ENCODE peak calls at places on chromosomes 6 and 20, in four cellular contexts. One of them, this sample, is unnamed.
A peak's percentile ranks its signal among the peaks of the same experiment; 100 is the strongest.

GRCh38 chr20:38321959-38322598 is 18.1 kb downstream of the BPI start:
- DNase-seq in activated B cell treated with CpG ODN at 0.5 μM for 24 hours: no peak
- DNase-seq in activated CD4-positive, CD25-positive, alpha-beta regulatory T cell: no peak
- DNase-seq in T-helper 2 cell: no peak
- DNase-seq in this sample: no peak

GRCh38 chr6:14316911-14317535 is 199.5 kb downstream of the CD83 start:
- DNase-seq in activated CD4-positive, CD25-positive, alpha-beta regulatory T cell: no peak
- DNase-seq in T-helper 2 cell: no peak
- DNase-seq in activated B cell treated with CpG ODN at 0.5 μM for 24 hours: no peak
- DNase-seq in this sample: no peak

GRCh38 chr20:13288357-13288756 is 67.3 kb downstream of the ISM1 start:
- DNase-seq in T-helper 2 cell: no peak
- DNase-seq in activated CD4-positive, CD25-positive, alpha-beta regulatory T cell: no peak
- DNase-seq in activated B cell treated with CpG ODN at 0.5 μM for 24 hours: no peak
- DNase-seq in this sample: no peak

GRCh38 chr6:31332637-31333602 is 24.1 kb downstream of the HLA-B start:
- DNase-seq in T-helper 2 cell: no peak
- DNase-seq in activated CD4-positive, CD25-positive, alpha-beta regulatory T cell: no peak
- DNase-seq in activated B cell treated with CpG ODN at 0.5 μM for 24 hours: no peak
- DNase-seq in this sample: no peak

GRCh38 chr20:25304025-25304549 is 56.2 kb downstream of the PYGB start:
- DNase-seq in activated B cell treated with CpG ODN at 0.5 μM for 24 hours: no peak
- DNase-seq in activated CD4-positive, CD25-positive, alpha-beta regulatory T cell: no peak
- DNase-seq in T-helper 2 cell: no peak
- DNase-seq in this sample: no peak

GRCh38 chr6:107713214-107713962 is 110.7 kb downstream of the SCML4 start:
- DNase-seq in activated CD4-positive, CD25-positive, alpha-beta regulatory T cell: no peak
- DNase-seq in activated B cell treated with CpG ODN at 0.5 μM for 24 hours: no peak
- DNase-seq in T-helper 2 cell: no peak
- DNase-seq in this sample: no peak

GRCh38 chr6:81995548-81996289 is 243.2 kb upstream of the TENT5A start:
- DNase-seq in activated CD4-positive, CD25-positive, alpha-beta regulatory T cell: no peak
- DNase-seq in activated B cell treated with CpG ODN at 0.5 μM for 24 hours: no peak
- DNase-seq in T-helper 2 cell: no peak
- DNase-seq in this sample: no peak

GRCh38 chr6:4805553-4806307 is 29.5 kb downstream of the CDYL start:
- DNase-seq in activated B cell treated with CpG ODN at 0.5 μM for 24 hours: no peak
- DNase-seq in T-helper 2 cell: no peak
- DNase-seq in activated CD4-positive, CD25-positive, alpha-beta regulatory T cell: no peak
- DNase-seq in this sample: no peak

GRCh38 chr6:84575264-84575663 is 189.1 kb downstream of the TBX18 start:
- DNase-seq in activated CD4-positive, CD25-positive, alpha-beta regulatory T cell: no peak
- DNase-seq in activated B cell treated with CpG ODN at 0.5 μM for 24 hours: no peak
- DNase-seq in T-helper 2 cell: no peak
- DNase-seq in this sample: no peak

GRCh38 chr20:17834804-17835203 is 133.8 kb downstream of the SNX5 start:
- DNase-seq in T-helper 2 cell: no peak
- DNase-seq in activated B cell treated with CpG ODN at 0.5 μM for 24 hours: no peak
- DNase-seq in activated CD4-positive, CD25-positive, alpha-beta regulatory T cell: no peak
- DNase-seq in this sample: no peak

GRCh38 chr20:23492292-23492691 is 1.4 kb downstream of the CST8 start:
- DNase-seq in activated B cell treated with CpG ODN at 0.5 μM for 24 hours: no peak
- DNase-seq in activated CD4-positive, CD25-positive, alpha-beta regulatory T cell: no peak
- DNase-seq in T-helper 2 cell: no peak
- DNase-seq in this sample: no peak

GRCh38 chr20:41697861-41698559 is 79.8 kb upstream of the CHD6 start:
- DNase-seq in activated B cell treated with CpG ODN at 0.5 μM for 24 hours: no peak
- DNase-seq in activated CD4-positive, CD25-positive, alpha-beta regulatory T cell: no peak
- DNase-seq in T-helper 2 cell: no peak
- DNase-seq in this sample: no peak

GRCh38 chr20:51526105-51526470 is 16.4 kb downstream of the NFATC2 start:
- DNase-seq in activated B cell treated with CpG ODN at 0.5 μM for 24 hours: no peak
- DNase-seq in T-helper 2 cell: no peak
- DNase-seq in activated CD4-positive, CD25-positive, alpha-beta regulatory T cell: no peak
- DNase-seq in this sample: no peak

GRCh38 chr6:142925575-142926110 is 19.3 kb downstream of the HIVEP2 start:
- DNase-seq in T-helper 2 cell: no peak
- DNase-seq in activated CD4-positive, CD25-positive, alpha-beta regulatory T cell: no peak
- DNase-seq in activated B cell treated with CpG ODN at 0.5 μM for 24 hours: no peak
- DNase-seq in this sample: no peak

GRCh38 chr6:46925563-46926253 is 4.0 kb upstream of the ADGRF5 start:
- DNase-seq in T-helper 2 cell: no peak
- DNase-seq in activated B cell treated with CpG ODN at 0.5 μM for 24 hours: no peak
- DNase-seq in activated CD4-positive, CD25-positive, alpha-beta regulatory T cell: no peak
- DNase-seq in this sample: no peak

GRCh38 chr6:138499303-138499991 is at the start of gene NHSL1:
- DNase-seq in T-helper 2 cell: no peak
- DNase-seq in activated CD4-positive, CD25-positive, alpha-beta regulatory T cell: no peak
- DNase-seq in activated B cell treated with CpG ODN at 0.5 μM for 24 hours: no peak
- DNase-seq in this sample: no peak

GRCh38 chr20:50691585-50692552 is 527 bp upstream of the RIPOR3 start:
- DNase-seq in activated B cell treated with CpG ODN at 0.5 μM for 24 hours: no peak
- DNase-seq in activated CD4-positive, CD25-positive, alpha-beta regulatory T cell: no peak
- DNase-seq in T-helper 2 cell: no peak
- DNase-seq in this sample: no peak

GRCh38 chr6:124822118-124822746 is 140.0 kb upstream of the RNF217 start:
- DNase-seq in activated CD4-positive, CD25-positive, alpha-beta regulatory T cell: no peak
- DNase-seq in T-helper 2 cell: no peak
- DNase-seq in activated B cell treated with CpG ODN at 0.5 μM for 24 hours: no peak
- DNase-seq in this sample: no peak

GRCh38 chr6:161917645-161918044 is 643.8 kb upstream of the AGPAT4 start:
- DNase-seq in activated B cell treated with CpG ODN at 0.5 μM for 24 hours: no peak
- DNase-seq in T-helper 2 cell: no peak
- DNase-seq in activated CD4-positive, CD25-positive, alpha-beta regulatory T cell: no peak
- DNase-seq in this sample: no peak

GRCh38 chr20:584375-585301 is 25.5 kb downstream of the TCF15 start:
- DNase-seq in activated B cell treated with CpG ODN at 0.5 μM for 24 hours: no peak
- DNase-seq in activated CD4-positive, CD25-positive, alpha-beta regulatory T cell: no peak
- DNase-seq in T-helper 2 cell: no peak
- DNase-seq in this sample: no peak

GRCh38 chr6:105402090-105402980 is 547 bp downstream of the PREP start:
- DNase-seq in activated B cell treated with CpG ODN at 0.5 μM for 24 hours: no peak
- DNase-seq in T-helper 2 cell: no peak
- DNase-seq in activated CD4-positive, CD25-positive, alpha-beta regulatory T cell: no peak
- DNase-seq in this sample: peak; percentile 3

GRCh38 chr6:26020983-26021349 is 58.4 kb downstream of the TRIM38 start:
- DNase-seq in activated B cell treated with CpG ODN at 0.5 μM for 24 hours: peak; percentile 51
- DNase-seq in activated CD4-positive, CD25-positive, alpha-beta regulatory T cell: no peak
- DNase-seq in T-helper 2 cell: peak; percentile 33
- DNase-seq in this sample: no peak

GRCh38 chr6:85484941-85485340 is 35.1 kb downstream of the NT5E start:
- DNase-seq in activated B cell treated with CpG ODN at 0.5 μM for 24 hours: no peak
- DNase-seq in activated CD4-positive, CD25-positive, alpha-beta regulatory T cell: no peak
- DNase-seq in T-helper 2 cell: no peak
- DNase-seq in this sample: no peak

GRCh38 chr6:133055527-133055966 is 185.6 kb upstream of the EYA4 start:
- DNase-seq in activated B cell treated with CpG ODN at 0.5 μM for 24 hours: no peak
- DNase-seq in T-helper 2 cell: no peak
- DNase-seq in activated CD4-positive, CD25-positive, alpha-beta regulatory T cell: no peak
- DNase-seq in this sample: no peak

GRCh38 chr20:59948828-59949720 is 8.9 kb downstream of the FAM217B start:
- DNase-seq in T-helper 2 cell: no peak
- DNase-seq in activated CD4-positive, CD25-positive, alpha-beta regulatory T cell: no peak
- DNase-seq in activated B cell treated with CpG ODN at 0.5 μM for 24 hours: no peak
- DNase-seq in this sample: no peak

GRCh38 chr6:88982720-88983119 is 19.3 kb upstream of the RNGTT start:
- DNase-seq in activated B cell treated with CpG ODN at 0.5 μM for 24 hours: no peak
- DNase-seq in activated CD4-positive, CD25-positive, alpha-beta regulatory T cell: no peak
- DNase-seq in T-helper 2 cell: no peak
- DNase-seq in this sample: no peak

GRCh38 chr6:132161283-132161682 is 210.1 kb upstream of the CCN2 start:
- DNase-seq in activated B cell treated with CpG ODN at 0.5 μM for 24 hours: no peak
- DNase-seq in activated CD4-positive, CD25-positive, alpha-beta regulatory T cell: no peak
- DNase-seq in T-helper 2 cell: no peak
- DNase-seq in this sample: no peak

GRCh38 chr6:111591370-111591900 is 14.2 kb downstream of the TRAF3IP2 start:
- DNase-seq in T-helper 2 cell: no peak
- DNase-seq in activated CD4-positive, CD25-positive, alpha-beta regulatory T cell: no peak
- DNase-seq in activated B cell treated with CpG ODN at 0.5 μM for 24 hours: no peak
- DNase-seq in this sample: no peak

GRCh38 chr6:7632501-7633290 is 42.7 kb downstream of the SNRNP48 start:
- DNase-seq in T-helper 2 cell: no peak
- DNase-seq in activated CD4-positive, CD25-positive, alpha-beta regulatory T cell: no peak
- DNase-seq in activated B cell treated with CpG ODN at 0.5 μM for 24 hours: no peak
- DNase-seq in this sample: no peak

GRCh38 chr6:170437719-170438401 is 115.2 kb downstream of the PSMB1 start:
- DNase-seq in activated CD4-positive, CD25-positive, alpha-beta regulatory T cell: no peak
- DNase-seq in T-helper 2 cell: no peak
- DNase-seq in activated B cell treated with CpG ODN at 0.5 μM for 24 hours: no peak
- DNase-seq in this sample: no peak

GRCh38 chr6:17705428-17705777 is 1.3 kb downstream of the NUP153 start:
- DNase-seq in T-helper 2 cell: no peak
- DNase-seq in activated B cell treated with CpG ODN at 0.5 μM for 24 hours: no peak
- DNase-seq in activated CD4-positive, CD25-positive, alpha-beta regulatory T cell: no peak
- DNase-seq in this sample: no peak

GRCh38 chr6:4108561-4109093 is 26.7 kb downstream of the ECI2 start:
- DNase-seq in T-helper 2 cell: no peak
- DNase-seq in activated CD4-positive, CD25-positive, alpha-beta regulatory T cell: no peak
- DNase-seq in activated B cell treated with CpG ODN at 0.5 μM for 24 hours: no peak
- DNase-seq in this sample: no peak

This sample was measured in T follicular helper cell.